ENCODE peak calls at places on chromosomes 1 and 21, in four cellular contexts. N is cardiac muscle cell, G is Peyer's patch, V is body of pancreas. D is an unnamed sample. For H3K4me1, the result is how much of the 10 kb centered on the place peaks cover.

GRCh38 chr1:224851850-224852261 is 77.6 kb upstream of the DNAH14 start:
- DNase-seq in G (no peak), V (peak), N (no peak), D (no peak)

GRCh38 chr1:29105822-29106221 is 17.9 kb downstream of the TMEM200B start:
- DNase-seq in V (no peak), N (no peak), G (no peak), D (no peak)

GRCh38 chr1:11749203-11749689 is 12.7 kb upstream of the C1orf167 start:
- DNase-seq in G (peak), N (no peak), V (peak), D (peak)

GRCh38 chr21:40173833-40174232 is 306.6 kb downstream of the PCP4 start:
- DNase-seq in V (no peak), N (no peak), G (no peak), D (no peak)

GRCh38 chr21:44989538-44989888 is 49.7 kb downstream of the SLX9 start:
- DNase-seq in V (no peak), G (no peak), N (peak), D (no peak)

GRCh38 chr1:69611316-69611715 is 43.6 kb downstream of the LRRC7 start:
- DNase-seq in V (no peak), G (no peak), N (no peak), D (no peak)

GRCh38 chr1:182552527-182552926 is 36.5 kb downstream of the RNASEL start:
- DNase-seq in V (no peak), N (no peak), G (no peak), D (no peak)

GRCh38 chr1:33013791-33014190 is 22.9 kb downstream of the AK2 start:
- DNase-seq in G (no peak), V (no peak), N (no peak), D (no peak)

GRCh38 chr1:36652586-36652985 is 169.9 kb upstream of the CSF3R start:
- DNase-seq in V (no peak), G (no peak), N (no peak), D (no peak)

GRCh38 chr1:159867322-159868064 is 5.0 kb upstream of the VSIG8 start:
- DNase-seq in G (no peak), N (peak), V (peak), D (no peak)

GRCh38 chr1:48003741-48004503 is 6.7 kb upstream of the TRABD2B start:
- DNase-seq in N (no peak), G (no peak), V (no peak), D (no peak)

GRCh38 chr1:61270761-61271411 is 188.5 kb downstream of the NFIA start:
- DNase-seq in G (no peak), N (peak), V (no peak), D (no peak)

GRCh38 chr1:2224621-2225020 is 3.5 kb upstream of the SKI start:
- DNase-seq in V (no peak), G (no peak), N (no peak), D (no peak)

GRCh38 chr1:53527368-53527767 is 68.2 kb downstream of the DMRTB1 start:
- DNase-seq in G (no peak), V (no peak), N (no peak), D (no peak)

GRCh38 chr1:11721301-11721700 is 14.6 kb upstream of the AGTRAP start:
- DNase-seq in N (no peak), G (no peak), V (no peak), D (no peak)

GRCh38 chr21:42568834-42569731 is 55.4 kb downstream of the SLC37A1 start:
- DNase-seq in G (peak), V (peak), N (no peak), D (no peak)

GRCh38 chr21:46459024-46459355 is 299 bp downstream of the DIP2A start:
- DNase-seq in N (no peak), V (no peak), G (no peak), D (no peak)

GRCh38 chr1:235513495-235514366 is 9.5 kb upstream of the B3GALNT2 start:
- DNase-seq in G (no peak), N (peak), V (peak), D (no peak)

GRCh38 chr1:94014087-94014486 is 104.9 kb upstream of the GCLM start:
- DNase-seq in G (no peak), V (no peak), N (no peak), D (no peak)

DNA sequence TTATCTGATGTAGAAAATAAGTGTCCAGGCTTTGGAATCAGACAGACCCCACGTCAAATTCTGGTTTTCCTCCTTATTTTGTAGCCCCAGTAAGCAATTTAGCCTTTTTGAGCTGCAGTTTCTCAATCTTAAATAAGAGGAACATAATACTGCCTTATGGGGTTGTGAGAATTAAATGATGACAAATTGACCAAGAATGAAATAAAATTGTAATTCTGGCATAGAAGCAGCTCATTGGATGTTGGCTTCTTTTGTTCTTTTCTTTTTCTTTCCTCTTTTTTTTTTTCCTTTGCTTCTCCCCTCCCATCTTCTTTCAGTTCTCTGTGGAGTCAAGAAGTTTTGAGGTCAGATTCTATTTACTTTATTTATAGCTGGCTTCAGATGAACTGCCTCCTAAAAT is 81.0 kb downstream of the CACHD1 start:
- DNase-seq in N (no peak), G (no peak), V (no peak), D (no peak)
- H3K27ac ChIP-seq in N (no peak), G (no peak), V (no peak), D (no peak)

GRCh38 chr1:44409741-44410140 is 4.7 kb downstream of the RNF220 start:
- DNase-seq in V (no peak), N (no peak), G (no peak), D (no peak)
- H3K4me3 ChIP-seq in V (no peak), N (no peak), G (no peak), D (no peak)

GRCh38 chr21:14617040-14617393 is 70.9 kb upstream of the SAMSN1 start:
- DNase-seq in N (no peak), G (no peak), V (no peak), D (no peak)

GRCh38 chr21:14616303-14617039 is 70.4 kb upstream of the SAMSN1 start:
- DNase-seq in N (no peak), G (no peak), V (no peak), D (no peak)

GRCh38 chr21:14613496-14613895 is 67.4 kb upstream of the SAMSN1 start:
- DNase-seq in V (no peak), G (no peak), N (no peak), D (no peak)

GRCh38 chr21:14617836-14618235 is 71.7 kb upstream of the SAMSN1 start:
- DNase-seq in N (peak), V (no peak), G (no peak), D (no peak)

DNA sequence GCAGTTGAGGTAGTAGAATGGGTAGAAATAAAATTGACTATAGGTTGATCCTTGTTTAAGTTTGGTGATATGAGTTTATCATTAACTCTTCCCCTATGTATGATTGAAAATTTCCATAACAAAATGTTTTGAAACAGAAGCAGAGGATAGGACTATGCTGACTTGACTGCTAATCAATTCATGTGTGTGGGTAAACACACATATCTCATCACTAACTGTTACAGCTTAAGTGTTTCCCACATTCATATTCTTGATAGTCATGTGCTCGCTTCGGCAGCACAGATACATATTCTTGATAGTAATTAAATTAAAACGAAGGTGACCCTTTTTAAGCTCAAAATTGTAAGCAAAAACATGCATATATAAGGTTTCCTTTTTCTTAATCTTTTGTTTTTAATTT is 68.2 kb upstream of the SAMSN1 start:
- DNase-seq in N (no peak), G (no peak), V (no peak), D (no peak)
- H3K4me1 ChIP-seq in N (under half), G (under half), V (under half), D (under half)

DNA sequence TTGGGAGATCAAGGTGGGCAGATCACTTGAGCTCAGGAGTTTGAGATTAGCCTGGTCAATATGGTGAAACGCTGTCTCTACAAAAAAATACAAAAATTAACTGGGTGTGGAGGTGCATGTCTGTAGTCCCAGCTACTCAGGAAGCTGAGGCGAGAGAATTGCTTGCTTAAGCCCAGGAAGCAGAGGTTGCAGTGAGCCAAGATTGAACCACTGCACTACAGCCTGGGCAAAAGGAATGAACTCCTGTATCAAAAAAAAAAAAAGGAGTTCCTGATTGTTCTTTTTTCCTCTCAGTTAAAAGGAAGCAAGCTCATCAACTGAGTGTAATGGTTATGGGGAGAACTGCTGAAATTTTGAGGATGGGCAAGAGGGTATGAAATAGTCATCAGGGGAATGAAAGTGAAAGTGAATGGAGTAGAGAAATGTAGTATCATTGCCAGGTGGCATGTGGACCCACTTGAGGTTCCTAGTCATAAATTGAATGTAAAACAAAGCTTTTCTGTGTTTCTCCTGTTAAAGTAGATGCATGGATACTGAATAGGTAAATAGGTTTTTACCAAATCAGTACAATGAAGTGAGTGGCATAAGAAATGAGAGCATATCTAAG is 35.6 kb downstream of the SH3GLB1 start:
- DNase-seq in G (no peak), V (no peak), N (peak), D (no peak)
- H3K27ac ChIP-seq in G (no peak), V (no peak), N (peak), D (no peak)

GRCh38 chr1:226369110-226369509 is 38.8 kb downstream of the PARP1 start:
- DNase-seq in V (no peak), N (no peak), G (peak), D (no peak)
- H3K4me3 ChIP-seq in V (no peak), N (no peak), G (no peak), D (no peak)

GRCh38 chr21:29305561-29305960 is 6.8 kb downstream of the BACH1 start:
- DNase-seq in N (no peak), G (no peak), V (no peak), D (no peak)

GRCh38 chr21:29308456-29308783 is 9.7 kb downstream of the BACH1 start:
- DNase-seq in N (no peak), G (no peak), V (no peak), D (no peak)

GRCh38 chr21:29307718-29308455 is 9.2 kb downstream of the BACH1 start:
- DNase-seq in V (no peak), G (no peak), N (no peak), D (no peak)

GRCh38 chr21:29305068-29305467 is 6.3 kb downstream of the BACH1 start:
- DNase-seq in V (no peak), N (no peak), G (no peak), D (no peak)

DNA sequence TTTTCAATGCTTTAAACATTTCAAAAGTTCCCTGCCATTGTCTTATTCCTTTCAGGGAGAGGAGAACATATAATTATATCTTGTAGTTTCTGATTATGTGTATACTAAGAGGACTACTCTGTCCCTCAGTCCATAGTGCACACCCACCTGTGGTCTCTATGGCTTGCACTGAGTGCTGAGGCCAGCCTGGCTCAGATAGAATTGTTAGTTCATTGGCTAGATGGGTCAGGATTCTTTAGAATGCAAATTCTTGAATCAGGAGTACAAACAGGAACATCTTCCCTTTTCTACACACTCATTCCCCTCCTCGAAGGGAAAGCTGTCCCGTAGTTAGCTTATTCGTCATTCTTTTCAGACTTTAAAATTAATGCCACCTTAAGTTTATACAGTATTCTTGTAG is 8.2 kb downstream of the BACH1 start:
- DNase-seq in N (no peak), G (no peak), V (no peak), D (no peak)
- H3K4me1 ChIP-seq in N (under half), G (half or more), V (half or more), D (half or more)

GRCh38 chr1:218163371-218163770 is 121.7 kb upstream of the RRP15 start:
- DNase-seq in G (no peak), V (no peak), N (no peak), D (no peak)

GRCh38 chr1:218164111-218164929 is 120.8 kb upstream of the RRP15 start:
- DNase-seq in N (peak), G (no peak), V (peak), D (peak)

GRCh38 chr1:218164930-218165686 is 120.0 kb upstream of the RRP15 start:
- DNase-seq in V (peak), N (peak), G (no peak), D (no peak)

GRCh38 chr1:218171302-218171893 is 113.7 kb upstream of the RRP15 start:
- DNase-seq in V (no peak), G (no peak), N (peak), D (peak)

GRCh38 chr1:218165687-218166088 is 119.4 kb upstream of the RRP15 start:
- DNase-seq in G (no peak), N (no peak), V (no peak), D (peak)
- H3K27ac ChIP-seq in G (no peak), N (no peak), V (no peak), D (no peak)